ENCODE peak calls at places on chromosomes 11 and 22, in seven cellular contexts. L, R, A, J, Q, O and I are unnamed samples.
A peak's percentile ranks its signal among the peaks of the same experiment; 100 is the strongest.

GRCh38 chr11:13415201-13415600 is 47.8 kb downstream of the BTBD10 start:
- DNase-seq in J (no peak), A (no peak), O (no peak), Q (no peak), R (no peak), L (no peak), I (no peak)

GRCh38 chr11:35919244-35919643 is 24.6 kb upstream of the LDLRAD3 start:
- DNase-seq in R (no peak), J (peak; percentile 66), A (no peak), L (no peak), O (no peak), Q (no peak), I (no peak)

GRCh38 chr11:67581469-67581868 is 2.1 kb upstream of the GSTP1 start:
- DNase-seq in Q (no peak), O (no peak), A (no peak), J (no peak), R (no peak), L (no peak), I (no peak)

GRCh38 chr11:134014502-134014901 is 54.4 kb upstream of the JAM3 start:
- DNase-seq in R (no peak), A (no peak), O (no peak), L (no peak), Q (no peak), J (peak; percentile 85), I (no peak)

GRCh38 chr22:20606041-20606783 is 98.8 kb downstream of the MED15 start:
- DNase-seq in J (peak; percentile 35), O (peak; percentile 40), A (peak; percentile 48), Q (no peak), L (peak; percentile 72), R (peak; percentile 63), I (peak; percentile 9)

GRCh38 chr11:61092280-61092766 is 10.0 kb upstream of the CD5 start:
- DNase-seq in J (no peak), R (no peak), O (no peak), A (no peak), L (peak; percentile 74), Q (no peak), I (no peak)

GRCh38 chr11:2461253-2462091 is 16.7 kb downstream of the KCNQ1 start:
- DNase-seq in L (no peak), J (no peak), O (no peak), A (no peak), Q (no peak), R (no peak), I (no peak)

GRCh38 chr11:58637367-58637766 is 14.9 kb downstream of the CNTF start:
- DNase-seq in R (no peak), L (no peak), O (no peak), Q (no peak), A (no peak), J (no peak), I (no peak)

GRCh38 chr11:69365567-69365966 is 71.6 kb downstream of the MYEOV start:
- DNase-seq in Q (no peak), L (peak; percentile 0), R (no peak), A (no peak), O (no peak), J (no peak), I (no peak)

GRCh38 chr11:7599209-7599608 is 74.1 kb downstream of the CYB5R2 start:
- DNase-seq in Q (no peak), A (no peak), R (no peak), O (no peak), J (no peak), L (no peak), I (no peak)

GRCh38 chr22:19376247-19376646 is 55.3 kb downstream of the HIRA start:
- DNase-seq in J (no peak), L (no peak), A (no peak), Q (no peak), O (no peak), R (no peak), I (no peak)

GRCh38 chr11:133811850-133812685 is 33.2 kb downstream of the SPATA19 start:
- DNase-seq in L (no peak), J (no peak), R (no peak), O (no peak), A (no peak), Q (no peak), I (no peak)

GRCh38 chr11:3133456-3134217 is 31.5 kb downstream of the OSBPL5 start:
- DNase-seq in Q (no peak), J (no peak), R (no peak), A (no peak), L (no peak), O (no peak), I (no peak)